ENCODE peak calls at places on chromosomes 13 and 19, in seven cellular contexts. U is heart left ventricle, Y is GM12891, S is A549, X is lower leg skin, L is IMR-90, M is NB4. Z is an unnamed sample.

GRCh38 chr13:41500501-41500900 is 43.2 kb downstream of the RGCC start:
- DNase-seq in U (no peak), Y (no peak), S (no peak), X (no peak), L (no peak), M (no peak), Z (no peak)

GRCh38 chr19:39430675-39431593 is 4.8 kb downstream of the RPS16 start:
- DNase-seq in U (no peak), Y (no peak), S (peak), X (peak), L (peak), M (peak), Z (no peak)

GRCh38 chr19:54014920-54015560 is 23.6 kb downstream of the CACNG6 start:
- DNase-seq in U (no peak), Y (no peak), S (no peak), X (no peak), L (no peak), M (no peak), Z (no peak)

GRCh38 chr19:48624067-48624594 is 4.8 kb downstream of the SPHK2 start:
- DNase-seq in U (peak), Y (peak), S (peak), X (peak), L (peak), M (peak), Z (peak)

GRCh38 chr19:11735375-11735774 is 3.4 kb downstream of the ZNF823 start:
- DNase-seq in U (no peak), Y (no peak), S (no peak), X (no peak), L (no peak), M (no peak), Z (no peak)

GRCh38 chr19:52140077-52140710 is 456 bp upstream of the ZNF616 start:
- DNase-seq in U (no peak), Y (no peak), S (no peak), X (no peak), L (no peak), M (no peak), Z (no peak)

GRCh38 chr19:30224689-30225606 is 147.2 kb upstream of the ZNF536 start:
- DNase-seq in U (no peak), Y (no peak), S (peak), X (no peak), L (no peak), M (no peak), Z (no peak)

GRCh38 chr19:50925734-50926133 is 14.5 kb upstream of the KLK4 start:
- DNase-seq in U (no peak), Y (no peak), S (no peak), X (no peak), L (no peak), M (no peak), Z (no peak)

GRCh38 chr13:32025730-32026129 is 5.8 kb upstream of the FRY start:
- DNase-seq in U (no peak), Y (no peak), S (no peak), X (no peak), L (no peak), M (no peak), Z (no peak)

GRCh38 chr13:71638728-71639127 is 228.3 kb downstream of the DACH1 start:
- DNase-seq in U (no peak), Y (no peak), S (no peak), X (no peak), L (no peak), M (no peak), Z (no peak)

GRCh38 chr13:20475927-20476691 is 49.5 kb downstream of the CRYL1 start:
- DNase-seq in U (no peak), Y (peak), S (no peak), X (no peak), L (no peak), M (peak), Z (no peak)

GRCh38 chr19:18951721-18952281 is 10.8 kb upstream of the HOMER3 start:
- DNase-seq in U (no peak), Y (no peak), S (no peak), X (no peak), L (no peak), M (peak), Z (no peak)

GRCh38 chr13:30034448-30034795 is 184.0 kb upstream of the UBL3 start:
- DNase-seq in U (no peak), Y (no peak), S (no peak), X (no peak), L (peak), M (no peak), Z (no peak)

GRCh38 chr19:31274266-31274963 is 74.8 kb downstream of the TSHZ3 start:
- DNase-seq in U (no peak), Y (no peak), S (no peak), X (no peak), L (no peak), M (no peak), Z (no peak)

GRCh38 chr19:6498294-6499036 is 3.6 kb downstream of the TUBB4A start:
- DNase-seq in U (no peak), Y (no peak), S (no peak), X (no peak), L (no peak), M (peak), Z (no peak)

GRCh38 chr13:29933401-29933800 is 83.0 kb upstream of the UBL3 start:
- DNase-seq in U (no peak), Y (no peak), S (no peak), X (no peak), L (no peak), M (no peak), Z (no peak)

GRCh38 chr19:49430678-49431329 is 5.6 kb downstream of the GFY start:
- DNase-seq in U (no peak), Y (no peak), S (no peak), X (no peak), L (no peak), M (peak), Z (no peak)

GRCh38 chr13:52195052-52195837 is 35.8 kb upstream of the NEK3 start:
- DNase-seq in U (peak), Y (peak), S (no peak), X (peak), L (peak), M (no peak), Z (peak)

DNA sequence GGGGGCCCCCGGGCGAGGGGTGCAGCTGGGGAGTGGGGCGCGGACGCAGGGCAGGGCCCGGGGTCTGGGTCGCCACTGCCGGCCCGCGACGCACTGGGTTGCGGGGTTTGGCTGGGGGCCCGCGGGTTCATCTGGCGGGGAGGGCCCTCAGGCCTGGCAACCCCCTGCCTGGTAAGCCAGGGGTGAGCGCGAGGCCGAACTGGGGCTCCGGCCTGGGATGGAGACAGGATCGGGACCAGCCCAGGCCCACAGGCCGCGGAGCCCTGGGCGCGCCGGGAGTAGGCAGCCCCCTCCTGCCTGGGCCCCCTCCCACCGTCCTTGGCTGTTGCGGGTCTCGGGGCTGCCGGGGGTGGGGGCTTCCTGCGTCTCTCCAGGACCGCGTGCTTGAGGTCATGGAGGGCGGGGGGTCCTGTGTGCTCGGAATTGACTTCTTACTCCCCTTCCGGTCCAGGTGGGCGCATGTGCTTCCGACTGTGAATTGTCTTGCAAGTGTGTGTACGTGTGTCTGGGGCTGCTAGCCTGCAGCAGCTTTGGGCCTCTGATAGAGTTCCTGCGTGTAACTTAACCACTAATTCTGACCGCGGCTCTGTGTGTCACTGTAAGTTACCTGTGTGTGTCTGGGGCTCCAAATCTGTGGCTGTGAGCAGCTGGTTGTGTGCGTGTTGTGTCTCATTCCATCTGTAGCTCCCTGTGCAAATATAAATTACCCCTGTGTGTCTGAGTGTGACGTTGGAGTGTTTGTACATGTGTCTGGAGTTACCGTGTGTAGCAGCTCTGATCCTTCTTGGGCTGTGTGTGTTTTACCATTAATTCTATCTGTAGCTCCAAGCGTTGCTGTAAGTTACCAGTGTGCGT is 751 bp downstream of the GRAMD1A start:
- DNase-seq in U (no peak), Y (no peak), S (peak), X (no peak), L (peak), M (peak), Z (no peak)
- TF ChIP-seq POLR2A in U (no peak), Y (peak), S (no peak), X (no peak), L (no peak), M (no peak), Z (no peak)

DNA sequence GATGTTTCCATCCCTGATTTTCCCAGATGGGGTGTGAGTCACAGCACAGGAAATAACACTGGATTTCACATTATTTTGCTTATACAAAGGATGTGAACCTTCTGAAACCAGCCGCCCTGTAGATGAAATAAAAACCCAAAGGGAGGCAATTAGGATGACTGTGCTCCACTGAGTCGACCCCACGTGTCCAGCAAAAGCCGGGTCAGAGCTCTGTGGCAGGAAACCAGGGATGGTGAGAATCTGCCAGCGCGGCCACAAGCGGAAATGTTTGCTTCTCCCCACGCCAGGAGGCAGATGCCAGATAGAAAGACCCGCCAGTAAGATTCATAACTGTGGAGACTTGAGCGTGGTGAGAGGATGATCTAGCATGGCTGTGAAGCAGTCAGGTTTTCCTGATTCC is 764.4 kb downstream of the LIG4 start:
- DNase-seq in U (peak), Y (no peak), S (no peak), X (no peak), L (peak), M (peak), Z (no peak)
- TF ChIP-seq POLR2A in U (no peak), Y (no peak), S (no peak), X (no peak), L (no peak), M (no peak), Z (no peak)

DNA sequence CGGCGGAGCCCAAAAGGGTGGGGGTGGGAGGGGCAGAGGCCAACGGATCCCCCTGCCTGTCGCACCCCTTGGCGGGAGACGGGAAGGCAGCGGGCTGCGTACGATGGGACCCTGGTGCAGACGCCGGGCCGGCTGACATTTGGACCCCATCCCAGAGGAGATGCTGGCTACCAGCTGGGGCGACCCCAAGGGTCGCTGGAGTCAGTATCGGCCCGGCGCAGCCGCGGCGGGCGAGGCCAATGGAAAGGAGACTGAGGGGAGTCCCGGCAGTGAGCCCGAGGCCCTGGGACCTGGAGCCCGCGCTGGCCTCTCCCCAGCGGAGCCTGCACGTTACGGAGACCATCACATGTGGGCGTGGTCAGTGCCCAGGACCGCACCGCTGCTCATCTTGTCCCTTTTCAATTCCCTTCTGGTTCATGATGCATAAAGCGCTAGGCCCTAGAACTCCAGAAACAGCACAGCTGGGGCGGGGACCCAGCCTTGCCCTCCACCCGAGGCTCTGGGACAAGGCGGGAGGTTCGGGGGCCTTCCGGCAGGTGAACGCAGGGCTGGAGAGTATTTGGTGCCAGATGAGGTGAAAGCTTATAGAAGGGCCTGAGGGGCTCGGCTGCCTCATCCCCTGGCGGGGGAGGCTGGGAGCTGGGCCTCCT is 8.0 kb downstream of the C19orf25 start:
- DNase-seq in U (no peak), Y (no peak), S (no peak), X (no peak), L (no peak), M (no peak), Z (no peak)
- TF ChIP-seq POLR2A in U (no peak), Y (no peak), S (no peak), X (no peak), L (no peak), M (no peak), Z (no peak)

DNA sequence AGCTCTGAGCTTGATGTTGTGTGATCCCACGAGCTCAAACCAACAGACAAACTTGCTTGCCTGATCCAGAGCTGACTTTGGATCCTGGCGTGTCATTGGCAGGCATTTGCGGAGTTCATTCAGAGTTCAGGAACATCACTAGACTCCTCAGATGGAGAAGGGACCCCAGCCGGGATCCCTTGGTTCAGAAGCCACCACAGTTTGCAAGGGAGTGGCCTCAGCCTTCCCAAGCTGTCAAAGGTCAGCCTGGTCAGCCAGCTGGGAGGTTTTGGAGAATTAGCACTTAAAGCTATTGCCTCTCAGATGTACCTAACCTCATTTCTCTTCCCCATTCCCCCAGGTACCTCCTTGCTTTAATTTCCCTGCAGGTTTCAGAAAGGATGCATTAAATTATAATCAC is 208.8 kb upstream of the SOX21 start:
- DNase-seq in U (no peak), Y (no peak), S (no peak), X (no peak), L (no peak), M (no peak), Z (no peak)
- TF ChIP-seq POLR2A in U (no peak), Y (no peak), S (no peak), X (no peak), L (no peak), M (no peak), Z (no peak)

GRCh38 chr19:23917856-23918255 is 3.2 kb downstream of the ZNF726 start:
- DNase-seq in U (no peak), Y (no peak), S (no peak), X (no peak), L (no peak), M (no peak), Z (no peak)
- TF ChIP-seq POLR2A in U (no peak), Y (no peak), S (no peak), X (no peak), L (no peak), M (no peak), Z (no peak)

GRCh38 chr19:10508707-10509106 is 5.6 kb upstream of the KEAP1 start:
- DNase-seq in U (no peak), Y (no peak), S (no peak), X (no peak), L (peak), M (no peak), Z (no peak)

GRCh38 chr19:10503002-10503789 is at the start of gene KEAP1:
- DNase-seq in U (peak), Y (peak), S (peak), X (peak), L (no peak), M (peak), Z (peak)

GRCh38 chr19:10505583-10506229 is 2.5 kb upstream of the KEAP1 start:
- DNase-seq in U (peak), Y (no peak), S (peak), X (peak), L (peak), M (peak), Z (peak)

GRCh38 chr19:10510301-10510802 is 6.9 kb downstream of the S1PR5 start:
- DNase-seq in U (no peak), Y (peak), S (peak), X (no peak), L (no peak), M (peak), Z (no peak)

GRCh38 chr19:10508036-10508435 is 4.9 kb upstream of the KEAP1 start:
- DNase-seq in U (no peak), Y (no peak), S (no peak), X (no peak), L (no peak), M (no peak), Z (no peak)
- TF ChIP-seq POLR2A in U (no peak), Y (no peak), S (no peak), X (no peak), L (no peak), M (no peak), Z (no peak)

DNA sequence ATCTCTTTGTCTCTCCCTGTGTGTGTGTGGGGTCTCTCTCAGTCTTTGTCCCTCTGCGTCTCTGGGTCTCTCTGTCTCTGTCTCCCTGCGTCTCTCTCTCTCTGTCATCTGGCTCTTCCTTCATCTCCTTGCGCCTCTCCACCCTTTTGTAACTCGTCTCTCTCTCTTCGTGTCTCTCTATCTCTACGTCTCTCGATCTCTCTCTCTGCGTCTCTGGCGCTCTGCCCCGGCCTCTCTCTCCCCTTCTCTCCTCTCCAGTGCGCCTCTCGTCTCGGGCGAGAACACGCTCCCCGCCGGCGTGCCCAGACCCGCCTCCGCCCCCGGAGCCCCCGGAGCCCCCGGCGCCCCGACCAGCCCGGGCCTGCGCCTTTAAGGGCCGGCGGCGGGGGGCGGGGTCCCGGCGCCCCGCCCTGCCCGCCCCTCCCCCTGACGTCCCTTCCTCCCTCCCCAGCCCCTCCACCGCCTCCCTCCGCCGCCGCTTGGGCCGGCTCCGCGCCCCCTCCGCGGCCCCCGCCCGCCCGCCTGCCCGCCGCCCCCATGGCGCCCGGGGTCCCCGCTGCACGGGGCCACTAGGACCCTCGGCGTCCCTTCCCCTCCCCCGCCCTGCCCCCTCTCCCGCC is at the start of gene MARK4:
- DNase-seq in U (peak), Y (peak), S (peak), X (peak), L (peak), M (peak), Z (peak)
- TF ChIP-seq POLR2A in U (no peak), Y (no peak), S (peak), X (no peak), L (no peak), M (no peak), Z (no peak)

GRCh38 chr19:58451358-58452101 is at the start of gene ZNF324B:
- DNase-seq in U (peak), Y (peak), S (peak), X (peak), L (peak), M (peak), Z (peak)
- TF ChIP-seq POLR2A in U (no peak), Y (peak), S (peak), X (no peak), L (no peak), M (peak), Z (peak)

GRCh38 chr13:100584901-100585300 is 3.7 kb downstream of the GGACT start:
- DNase-seq in U (no peak), Y (no peak), S (no peak), X (no peak), L (no peak), M (no peak), Z (no peak)

GRCh38 chr13:100594255-100594654 is 5.7 kb upstream of the GGACT start:
- DNase-seq in U (no peak), Y (no peak), S (no peak), X (no peak), L (no peak), M (no peak), Z (no peak)

GRCh38 chr13:100589178-100589725 is 663 bp upstream of the GGACT start:
- DNase-seq in U (no peak), Y (no peak), S (no peak), X (no peak), L (no peak), M (peak), Z (no peak)

DNA sequence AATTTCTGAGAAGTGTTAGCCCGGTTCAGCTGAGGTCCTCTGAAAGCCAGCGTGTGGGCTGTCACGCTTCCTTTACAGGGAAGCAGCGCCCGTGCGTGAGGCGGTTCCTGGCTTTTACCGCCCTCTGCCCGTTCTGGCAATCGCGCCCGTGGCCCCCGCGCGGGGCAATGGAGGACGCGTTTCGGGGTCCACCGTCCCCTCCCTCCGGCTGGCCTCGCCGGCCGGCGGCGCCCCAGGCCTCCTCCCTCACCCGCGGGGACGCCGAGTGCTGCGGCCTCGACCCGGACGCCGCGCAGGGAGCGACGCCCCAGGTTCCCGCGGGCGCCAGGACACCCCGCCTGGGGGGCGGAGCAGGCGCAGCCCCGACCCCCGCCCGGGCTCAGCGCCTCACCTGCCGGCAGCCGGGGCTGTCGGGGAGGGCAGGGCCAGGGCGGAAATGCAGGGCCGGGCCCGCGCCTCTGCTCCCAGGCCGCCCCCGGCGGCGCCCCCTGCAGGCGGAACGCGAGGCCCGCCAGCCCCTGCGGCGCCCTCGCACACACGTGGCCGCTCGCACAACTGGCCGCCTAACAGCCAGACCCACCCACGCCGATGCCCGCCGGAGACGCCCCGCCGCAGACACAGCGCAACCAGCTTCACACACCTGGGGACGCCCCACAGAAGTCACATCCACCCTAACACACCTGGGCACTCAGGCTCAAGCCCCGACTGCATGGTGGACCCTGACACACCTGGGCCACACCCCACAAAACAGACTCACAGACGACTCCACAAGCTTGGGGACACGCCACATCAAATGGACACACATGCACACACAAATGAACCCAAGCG is at the start of gene GGACT:
- DNase-seq in U (peak), Y (peak), S (peak), X (peak), L (peak), M (peak), Z (peak)
- TF ChIP-seq POLR2A in U (no peak), Y (no peak), S (peak), X (no peak), L (no peak), M (peak), Z (no peak)

GRCh38 chr19:3506384-3507340 is 551 bp downstream of the FZR1 start:
- DNase-seq in U (peak), Y (no peak), S (no peak), X (peak), L (no peak), M (peak), Z (peak)
- TF ChIP-seq POLR2A in U (no peak), Y (no peak), S (peak), X (no peak), L (peak), M (no peak), Z (no peak)